ENCODE peak calls at places on chromosomes 3 and 15, in five cellular contexts. A, P, Q, R and I are unnamed samples.

GRCh38 chr3:117586161-117586560 is 876.6 kb downstream of the TUSC7 start:
- DNase-seq in P (no peak), R (no peak), A (no peak), Q (no peak), I (no peak)

GRCh38 chr3:41991399-41991798 is 29.5 kb upstream of the ULK4 start:
- DNase-seq in A (no peak), R (no peak), Q (no peak), P (no peak), I (no peak)

GRCh38 chr15:90178468-90179435 is 22.4 kb upstream of the SEMA4B start:
- DNase-seq in P (no peak), A (no peak), R (no peak), Q (no peak), I (no peak)

GRCh38 chr3:58585005-58585786 is 8.0 kb upstream of the FAM107A start:
- DNase-seq in P (peak), R (peak), Q (peak), A (peak), I (peak)

GRCh38 chr3:33426068-33426467 is 14.1 kb downstream of the UBP1 start:
- DNase-seq in A (no peak), P (no peak), R (no peak), Q (no peak), I (no peak)

GRCh38 chr15:89664441-89664840 is 9.2 kb upstream of the KIF7 start:
- DNase-seq in Q (no peak), A (no peak), P (no peak), R (no peak), I (no peak)

GRCh38 chr3:981156-981555 is 111.7 kb upstream of the CNTN6 start:
- DNase-seq in A (no peak), R (no peak), Q (no peak), P (no peak), I (no peak)

GRCh38 chr3:2352134-2352762 is 253.6 kb downstream of the CNTN4 start:
- DNase-seq in A (no peak), Q (no peak), P (no peak), R (no peak), I (no peak)

GRCh38 chr15:40252438-40253178 is 13.7 kb downstream of the PAK6 start:
- DNase-seq in R (peak), P (peak), A (no peak), Q (peak), I (peak)

GRCh38 chr3:172522871-172523818 is at the start of gene TNFSF10:
- DNase-seq in R (no peak), P (peak), Q (peak), A (peak), I (peak)

GRCh38 chr15:42457445-42458442 is 33.2 kb downstream of the ZNF106 start:
- DNase-seq in P (peak), R (no peak), Q (peak), A (peak), I (no peak)

GRCh38 chr15:51223771-51224229 is 114.6 kb downstream of the CYP19A1 start:
- DNase-seq in A (peak), Q (peak), P (no peak), R (peak), I (no peak)

GRCh38 chr3:8451696-8452095 is 49.9 kb upstream of the LMCD1 start:
- DNase-seq in Q (peak), R (no peak), P (no peak), A (no peak), I (no peak)

GRCh38 chr3:144900366-144900765 is 928.7 kb downstream of the DIPK2A start:
- DNase-seq in A (no peak), R (no peak), Q (no peak), P (no peak), I (no peak)

GRCh38 chr15:43209059-43209824 is 11.6 kb downstream of the EPB42 start:
- DNase-seq in Q (no peak), A (no peak), P (no peak), R (no peak), I (no peak)

GRCh38 chr15:89818287-89818686 is 3.6 kb upstream of the ANPEP start:
- DNase-seq in R (no peak), A (no peak), P (no peak), Q (peak), I (no peak)

GRCh38 chr3:16548721-16549120 is 35.2 kb upstream of the RFTN1 start:
- DNase-seq in Q (no peak), P (no peak), A (no peak), R (no peak), I (no peak)

GRCh38 chr3:133662256-133662773 is 574 bp upstream of the TOPBP1 start:
- DNase-seq in P (no peak), A (no peak), Q (peak), R (no peak), I (no peak)

GRCh38 chr3:72973031-72973723 is 23.4 kb upstream of the PPP4R2 start:
- DNase-seq in A (no peak), Q (peak), P (no peak), R (no peak), I (no peak)

GRCh38 chr15:97858278-97858677 is 102.2 kb upstream of the ARRDC4 start:
- DNase-seq in A (no peak), Q (no peak), P (no peak), R (no peak), I (no peak)

GRCh38 chr3:187342255-187342654 is 25.9 kb upstream of the RTP4 start:
- DNase-seq in P (no peak), R (no peak), Q (no peak), A (no peak), I (no peak)

GRCh38 chr3:171480526-171480925 is 20.3 kb upstream of the TNIK start:
- DNase-seq in R (no peak), A (no peak), P (no peak), Q (peak), I (no peak)

GRCh38 chr3:118587037-118587741 is 447.5 kb downstream of the IGSF11 start:
- DNase-seq in A (no peak), Q (no peak), R (no peak), P (no peak), I (no peak)

GRCh38 chr3:101635345-101635744 is 41.6 kb downstream of the ZBTB11 start:
- DNase-seq in A (no peak), R (no peak), Q (no peak), P (no peak), I (no peak)

GRCh38 chr3:196344663-196345062 is 6.5 kb upstream of the TM4SF19 start:
- DNase-seq in R (no peak), Q (no peak), P (peak), A (no peak), I (no peak)

GRCh38 chr3:122931636-122932035 is 95.9 kb downstream of the SEMA5B start:
- DNase-seq in Q (no peak), A (no peak), P (no peak), R (no peak), I (no peak)

GRCh38 chr3:71580636-71581215 is 2.8 kb downstream of the FOXP1 start:
- DNase-seq in Q (peak), A (no peak), R (no peak), P (no peak), I (no peak)

GRCh38 chr15:31487811-31488436 is 161.3 kb downstream of the KLF13 start:
- DNase-seq in Q (no peak), A (no peak), P (no peak), R (no peak), I (peak)

GRCh38 chr3:13011369-13012227 is 61.6 kb downstream of the IQSEC1 start:
- DNase-seq in R (no peak), Q (no peak), A (no peak), P (peak), I (peak)

GRCh38 chr3:89113887-89114840 is 6.7 kb downstream of the EPHA3 start:
- DNase-seq in R (no peak), Q (no peak), P (no peak), A (no peak), I (no peak)

GRCh38 chr3:54188176-54188791 is 65.9 kb downstream of the CACNA2D3 start:
- DNase-seq in A (no peak), Q (peak), R (peak), P (peak), I (peak)

GRCh38 chr3:73045391-73045790 is 16.1 kb upstream of the EBLN2 start:
- DNase-seq in R (no peak), A (no peak), P (no peak), Q (no peak), I (no peak)

GRCh38 chr15:57235865-57236264 is 140.4 kb upstream of the CGNL1 start:
- DNase-seq in A (no peak), P (no peak), R (no peak), Q (peak), I (no peak)

GRCh38 chr3:129026728-129027543 is 25.8 kb downstream of the EFCC1 start:
- DNase-seq in P (peak), Q (peak), R (peak), A (peak), I (peak)
- TF ChIP-seq POLR2A in P (no peak), Q (peak), R (peak), A (no peak), I (peak)

GRCh38 chr3:194872669-194872977 is 186.9 kb downstream of the FAM43A start:
- DNase-seq in A (no peak), R (peak), Q (peak), P (no peak), I (no peak)

GRCh38 chr3:194871864-194872668 is 186.4 kb downstream of the FAM43A start:
- DNase-seq in R (peak), Q (no peak), P (no peak), A (no peak), I (no peak)

GRCh38 chr3:194869482-194870169 is 183.9 kb downstream of the FAM43A start:
- DNase-seq in A (no peak), P (no peak), Q (peak), R (peak), I (no peak)

GRCh38 chr3:194870394-194871110 is 184.9 kb downstream of the FAM43A start:
- DNase-seq in R (peak), P (no peak), Q (no peak), A (peak), I (no peak)

GRCh38 chr3:194871143-194871863 is 185.6 kb downstream of the FAM43A start:
- DNase-seq in R (peak), Q (peak), A (peak), P (peak), I (peak)
- TF ChIP-seq POLR2AphosphoS5 in R (peak), Q (no peak), A (no peak), P (no peak), I (no peak)

GRCh38 chr3:45677841-45678240 is 11.4 kb upstream of the SACM1L start:
- DNase-seq in A (peak), Q (no peak), R (no peak), P (no peak), I (no peak)

GRCh38 chr3:45676248-45677044 is 12.8 kb upstream of the SACM1L start:
- DNase-seq in Q (no peak), A (no peak), R (no peak), P (no peak), I (no peak)

GRCh38 chr3:45673273-45673672 is 15.9 kb upstream of the SACM1L start:
- DNase-seq in A (no peak), Q (no peak), P (no peak), R (no peak), I (no peak)

GRCh38 chr3:45679805-45680204 is 9.4 kb upstream of the SACM1L start:
- DNase-seq in R (no peak), P (no peak), Q (no peak), A (no peak), I (no peak)

DNA sequence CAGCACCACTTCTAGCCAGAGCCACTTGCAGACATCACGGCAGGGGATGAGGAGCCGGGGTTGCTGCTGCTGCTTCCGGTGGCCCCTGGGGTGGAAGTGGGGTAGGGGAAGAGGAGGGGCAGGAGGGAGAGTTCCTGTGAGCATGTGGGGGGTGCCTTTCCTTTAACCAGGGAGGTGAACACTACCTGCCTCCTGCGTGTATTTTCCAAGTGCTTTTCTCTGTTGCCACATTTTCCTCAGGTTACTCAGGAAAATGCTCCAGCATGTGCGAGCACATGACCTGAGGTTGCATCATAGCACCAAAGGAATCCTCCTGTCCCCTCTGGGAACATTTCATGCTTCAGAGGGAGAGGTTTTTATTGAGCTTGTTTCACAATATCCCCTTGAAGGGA is 12.2 kb upstream of the SACM1L start:
- DNase-seq in A (peak), R (no peak), Q (no peak), P (no peak), I (no peak)
- TF ChIP-seq POLR2A in A (no peak), R (no peak), Q (no peak), P (no peak), I (no peak)

DNA sequence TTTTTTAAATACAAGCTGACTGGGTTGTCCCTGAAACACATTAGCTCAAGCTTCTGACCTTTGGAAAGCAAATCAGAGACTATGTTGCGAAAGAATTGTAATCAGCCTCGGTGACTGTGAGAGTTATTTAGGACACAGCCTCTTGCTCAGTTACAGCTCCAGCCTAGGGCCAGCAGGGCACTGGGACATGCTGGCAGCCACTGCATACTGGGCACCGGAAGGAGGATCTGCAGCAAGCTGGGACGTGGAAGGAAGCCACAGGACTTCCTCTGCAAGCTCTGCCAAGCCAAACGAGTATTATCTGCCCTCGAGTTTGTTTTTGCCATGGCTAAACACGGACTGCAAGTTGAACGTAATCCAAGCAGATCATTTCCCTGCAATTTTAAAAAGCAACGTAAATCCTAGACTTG is 24.4 kb upstream of the COPG1 start:
- DNase-seq in R (no peak), A (peak), P (no peak), Q (peak), I (no peak)
- TF ChIP-seq POLR2AphosphoS5 in R (peak), A (peak), P (no peak), Q (peak), I (no peak)

DNA sequence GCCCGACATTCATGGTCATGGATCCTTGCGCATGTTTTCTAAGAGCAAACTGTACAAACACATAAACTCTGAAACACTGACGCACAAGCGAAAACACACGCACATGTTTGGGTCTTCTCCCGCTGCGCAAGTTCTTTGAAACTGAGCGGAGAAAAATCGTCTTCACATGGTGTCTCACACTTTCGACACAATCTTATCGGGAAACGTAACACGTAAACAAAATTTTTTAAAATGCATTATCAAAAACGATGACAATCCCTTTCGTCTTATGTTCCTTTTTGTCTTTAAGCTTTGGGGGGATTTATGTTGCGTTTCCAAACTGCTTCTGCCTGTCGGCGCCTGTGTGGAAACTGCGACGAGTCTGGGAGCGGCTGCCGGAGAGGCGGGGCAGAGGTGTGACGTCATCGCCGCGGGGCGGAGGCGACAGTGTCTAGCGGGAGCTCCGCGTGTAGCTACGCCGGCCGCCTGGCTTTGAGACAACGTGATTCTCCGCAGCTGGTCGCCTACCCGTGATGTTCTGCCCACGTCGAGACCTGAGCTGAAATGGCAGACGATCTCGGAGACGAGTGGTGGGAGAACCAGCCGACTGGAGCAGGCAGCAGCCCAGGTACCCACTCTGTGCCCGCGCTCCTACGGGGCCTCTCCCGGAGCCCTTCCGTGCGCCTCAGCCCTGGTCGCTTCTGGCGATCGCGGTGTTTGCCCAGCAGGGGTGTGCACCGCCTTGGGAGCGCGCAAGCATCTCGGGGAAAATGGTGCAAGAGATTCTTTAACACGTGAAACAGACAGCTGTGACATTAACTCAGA is at the start of gene CMSS1:
- DNase-seq in Q (peak), R (peak), A (peak), P (peak), I (peak)
- TF ChIP-seq POLR2A in Q (peak), R (peak), A (peak), P (peak), I (peak)

GRCh38 chr3:3815206-3815605 is 16.0 kb downstream of the LRRN1 start:
- DNase-seq in Q (no peak), A (no peak), P (no peak), R (no peak), I (no peak)

GRCh38 chr3:3821780-3822179 is 22.5 kb downstream of the LRRN1 start:
- DNase-seq in A (no peak), Q (no peak), P (no peak), R (no peak), I (no peak)

DNA sequence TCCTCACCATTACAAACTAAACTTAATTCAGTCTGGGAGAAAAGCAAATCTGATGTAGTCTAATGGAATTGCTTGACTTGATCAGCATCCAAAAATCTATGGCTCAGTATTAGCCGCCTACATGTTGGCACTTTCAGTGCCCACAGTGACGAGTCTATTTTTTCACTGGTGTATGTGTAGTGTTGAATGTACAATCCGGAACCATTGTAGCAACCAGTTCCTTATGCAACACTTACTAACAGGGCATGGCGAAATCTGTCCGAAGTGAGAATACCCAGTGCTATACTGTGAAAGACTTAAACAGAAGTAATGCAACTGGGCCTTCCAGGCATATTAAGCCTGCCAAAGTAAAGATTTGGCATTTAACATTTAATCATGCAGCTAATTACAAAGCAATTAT is 18.6 kb downstream of the LRRN1 start:
- DNase-seq in A (no peak), R (no peak), P (no peak), Q (no peak), I (no peak)
- TF ChIP-seq POLR2AphosphoS5 in A (no peak), R (no peak), P (no peak), Q (no peak), I (no peak)

DNA sequence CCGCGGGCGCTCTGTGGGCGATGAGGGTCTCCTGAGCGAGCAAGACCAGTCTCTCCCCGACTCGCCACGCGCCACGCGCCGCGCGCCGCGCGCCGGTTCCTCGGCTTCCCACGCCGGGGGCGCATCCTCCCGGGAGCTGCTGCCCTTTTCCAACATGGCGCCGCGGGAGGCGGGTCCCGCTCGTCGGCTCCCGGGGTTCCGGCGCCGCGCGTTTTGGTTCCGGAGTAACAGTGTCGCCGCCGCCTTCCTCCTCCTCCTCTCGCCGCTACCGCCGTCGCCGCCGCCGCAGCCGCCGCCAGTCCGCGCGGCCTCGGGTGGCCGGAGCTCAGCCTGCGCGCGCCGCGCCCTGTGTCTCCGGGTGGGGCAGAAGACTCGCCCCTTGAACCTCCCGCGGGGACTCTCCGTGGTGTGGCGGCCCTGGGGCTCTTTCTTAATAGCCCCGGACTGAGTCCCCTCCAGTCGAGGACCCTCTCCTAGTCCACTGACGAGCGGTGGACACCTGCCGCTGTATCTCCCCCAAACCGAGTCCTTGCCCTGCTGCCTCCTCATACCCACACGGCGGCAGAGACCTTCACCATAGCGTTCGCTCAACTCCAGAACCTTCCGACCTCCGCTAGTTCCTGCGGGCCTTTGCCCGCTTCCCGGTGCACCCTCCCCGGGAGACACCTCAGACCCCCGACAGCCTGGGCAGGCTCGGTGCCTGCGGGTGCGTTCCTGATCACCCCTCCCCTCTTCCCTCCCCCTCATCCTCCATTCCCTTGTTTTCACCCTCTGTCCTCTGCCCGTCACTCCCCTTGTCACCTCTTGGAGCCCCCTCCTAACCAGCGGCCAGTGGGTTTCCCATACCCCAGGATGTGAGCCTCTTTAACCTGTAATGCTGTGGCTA is at the start of gene MAP2K5:
- DNase-seq in Q (peak), P (peak), A (peak), R (no peak), I (peak)
- TF ChIP-seq POLR2A in Q (peak), P (peak), A (peak), R (peak), I (peak)